ENCODE peak calls at places on chromosome 17, in seven cellular contexts. One of them, this sample, is unnamed.

GRCh38 chr17:14019186-14019956 is 49.9 kb upstream of the COX10 start:
- DNase-seq in DND-41: no peak
- DNase-seq in activated CD8-positive, alpha-beta T cell treated with anti-CD3 and anti-CD28 coated beads for 36 hours: peak
- DNase-seq in GM13976: no peak
- DNase-seq in IMR-90: peak
- DNase-seq in lower leg skin: no peak
- DNase-seq in fibroblast of lung: peak
- DNase-seq in this sample: no peak

GRCh38 chr17:45092932-45093430 is 31.9 kb downstream of the NMT1 start:
- DNase-seq in fibroblast of lung: peak
- DNase-seq in DND-41: no peak
- DNase-seq in IMR-90: peak
- DNase-seq in GM13976: no peak
- DNase-seq in activated CD8-positive, alpha-beta T cell treated with anti-CD3 and anti-CD28 coated beads for 36 hours: no peak
- DNase-seq in lower leg skin: peak
- DNase-seq in this sample: no peak

GRCh38 chr17:47959825-47960655 is 2.4 kb upstream of the PRR15L start:
- DNase-seq in fibroblast of lung: no peak
- DNase-seq in activated CD8-positive, alpha-beta T cell treated with anti-CD3 and anti-CD28 coated beads for 36 hours: no peak
- DNase-seq in GM13976: no peak
- DNase-seq in IMR-90: no peak
- DNase-seq in lower leg skin: no peak
- DNase-seq in DND-41: no peak
- DNase-seq in this sample: no peak

GRCh38 chr17:30524847-30525246 is 47.6 kb downstream of the GOSR1 start:
- DNase-seq in IMR-90: peak
- DNase-seq in fibroblast of lung: peak
- DNase-seq in DND-41: no peak
- DNase-seq in lower leg skin: no peak
- DNase-seq in activated CD8-positive, alpha-beta T cell treated with anti-CD3 and anti-CD28 coated beads for 36 hours: no peak
- DNase-seq in GM13976: no peak
- DNase-seq in this sample: no peak

GRCh38 chr17:40557531-40558299 is 7.6 kb downstream of the CCR7 start:
- DNase-seq in fibroblast of lung: no peak
- DNase-seq in activated CD8-positive, alpha-beta T cell treated with anti-CD3 and anti-CD28 coated beads for 36 hours: peak
- DNase-seq in DND-41: peak
- DNase-seq in IMR-90: no peak
- DNase-seq in lower leg skin: peak
- DNase-seq in GM13976: no peak
- DNase-seq in this sample: no peak

GRCh38 chr17:29930399-29931010 is 477 bp upstream of the SSH2 start:
- DNase-seq in DND-41: no peak
- DNase-seq in IMR-90: peak
- DNase-seq in lower leg skin: no peak
- DNase-seq in fibroblast of lung: no peak
- DNase-seq in activated CD8-positive, alpha-beta T cell treated with anti-CD3 and anti-CD28 coated beads for 36 hours: no peak
- DNase-seq in GM13976: no peak
- DNase-seq in this sample: no peak

GRCh38 chr17:16515933-16516332 is 23.9 kb upstream of the LRRC75A start:
- DNase-seq in DND-41: no peak
- DNase-seq in IMR-90: no peak
- DNase-seq in fibroblast of lung: no peak
- DNase-seq in lower leg skin: no peak
- DNase-seq in activated CD8-positive, alpha-beta T cell treated with anti-CD3 and anti-CD28 coated beads for 36 hours: no peak
- DNase-seq in GM13976: no peak
- DNase-seq in this sample: no peak

GRCh38 chr17:9239821-9240658 is 218.7 kb downstream of the NTN1 start:
- DNase-seq in IMR-90: peak
- DNase-seq in fibroblast of lung: peak
- DNase-seq in lower leg skin: peak
- DNase-seq in DND-41: peak
- DNase-seq in GM13976: peak
- DNase-seq in activated CD8-positive, alpha-beta T cell treated with anti-CD3 and anti-CD28 coated beads for 36 hours: peak
- DNase-seq in this sample: peak

GRCh38 chr17:44673893-44674292 is 15.7 kb downstream of the CCDC43 start:
- DNase-seq in activated CD8-positive, alpha-beta T cell treated with anti-CD3 and anti-CD28 coated beads for 36 hours: no peak
- DNase-seq in fibroblast of lung: no peak
- DNase-seq in GM13976: no peak
- DNase-seq in DND-41: no peak
- DNase-seq in IMR-90: peak
- DNase-seq in lower leg skin: no peak
- DNase-seq in this sample: no peak

GRCh38 chr17:7523033-7523432 is 25.8 kb upstream of the TNFSF12 start:
- DNase-seq in GM13976: peak
- DNase-seq in activated CD8-positive, alpha-beta T cell treated with anti-CD3 and anti-CD28 coated beads for 36 hours: peak
- DNase-seq in IMR-90: no peak
- DNase-seq in lower leg skin: no peak
- DNase-seq in fibroblast of lung: no peak
- DNase-seq in DND-41: peak
- DNase-seq in this sample: no peak

GRCh38 chr17:40623419-40624217 is 24.0 kb downstream of the SMARCE1 start:
- DNase-seq in DND-41: no peak
- DNase-seq in IMR-90: no peak
- DNase-seq in fibroblast of lung: no peak
- DNase-seq in activated CD8-positive, alpha-beta T cell treated with anti-CD3 and anti-CD28 coated beads for 36 hours: no peak
- DNase-seq in GM13976: no peak
- DNase-seq in lower leg skin: no peak
- DNase-seq in this sample: no peak

GRCh38 chr17:54626146-54626703 is 274.4 kb upstream of the TOM1L1 start:
- DNase-seq in activated CD8-positive, alpha-beta T cell treated with anti-CD3 and anti-CD28 coated beads for 36 hours: no peak
- DNase-seq in DND-41: no peak
- DNase-seq in lower leg skin: no peak
- DNase-seq in IMR-90: no peak
- DNase-seq in GM13976: no peak
- DNase-seq in fibroblast of lung: no peak
- DNase-seq in this sample: no peak

GRCh38 chr17:57900991-57901743 is 51.3 kb upstream of the MRPS23 start:
- DNase-seq in activated CD8-positive, alpha-beta T cell treated with anti-CD3 and anti-CD28 coated beads for 36 hours: no peak
- DNase-seq in lower leg skin: no peak
- DNase-seq in DND-41: no peak
- DNase-seq in GM13976: no peak
- DNase-seq in fibroblast of lung: no peak
- DNase-seq in IMR-90: no peak
- DNase-seq in this sample: no peak

GRCh38 chr17:41910701-41911391 is 7.9 kb downstream of the ACLY start:
- DNase-seq in GM13976: no peak
- DNase-seq in activated CD8-positive, alpha-beta T cell treated with anti-CD3 and anti-CD28 coated beads for 36 hours: no peak
- DNase-seq in fibroblast of lung: peak
- DNase-seq in IMR-90: peak
- DNase-seq in DND-41: no peak
- DNase-seq in lower leg skin: no peak
- DNase-seq in this sample: no peak

GRCh38 chr17:3659541-3660111 is 8.8 kb downstream of the TAX1BP3 start:
- DNase-seq in activated CD8-positive, alpha-beta T cell treated with anti-CD3 and anti-CD28 coated beads for 36 hours: no peak
- DNase-seq in lower leg skin: peak
- DNase-seq in GM13976: no peak
- DNase-seq in IMR-90: peak
- DNase-seq in DND-41: no peak
- DNase-seq in fibroblast of lung: peak
- DNase-seq in this sample: no peak

GRCh38 chr17:73650147-73650546 is 5.9 kb upstream of the SDK2 start:
- DNase-seq in fibroblast of lung: no peak
- DNase-seq in IMR-90: no peak
- DNase-seq in GM13976: no peak
- DNase-seq in DND-41: no peak
- DNase-seq in activated CD8-positive, alpha-beta T cell treated with anti-CD3 and anti-CD28 coated beads for 36 hours: peak
- DNase-seq in lower leg skin: peak
- DNase-seq in this sample: no peak
- TF ChIP-seq CTCF in fibroblast of lung: no peak
- TF ChIP-seq CTCF in IMR-90: no peak
- TF ChIP-seq CTCF in GM13976: no peak
- TF ChIP-seq CTCF in DND-41: peak
- TF ChIP-seq CTCF in activated CD8-positive, alpha-beta T cell treated with anti-CD3 and anti-CD28 coated beads for 36 hours: no peak
- TF ChIP-seq CTCF in lower leg skin: no peak
- TF ChIP-seq CTCF in this sample: no peak

GRCh38 chr17:37438141-37438540 is 31.5 kb downstream of the TADA2A start:
- DNase-seq in fibroblast of lung: no peak
- DNase-seq in GM13976: no peak
- DNase-seq in activated CD8-positive, alpha-beta T cell treated with anti-CD3 and anti-CD28 coated beads for 36 hours: no peak
- DNase-seq in DND-41: no peak
- DNase-seq in IMR-90: no peak
- DNase-seq in lower leg skin: no peak
- DNase-seq in this sample: no peak
- TF ChIP-seq CTCF in fibroblast of lung: no peak
- TF ChIP-seq CTCF in GM13976: no peak
- TF ChIP-seq CTCF in activated CD8-positive, alpha-beta T cell treated with anti-CD3 and anti-CD28 coated beads for 36 hours: no peak
- TF ChIP-seq CTCF in DND-41: peak
- TF ChIP-seq CTCF in IMR-90: peak
- TF ChIP-seq CTCF in lower leg skin: no peak
- TF ChIP-seq CTCF in this sample: no peak

GRCh38 chr17:36598951-36599401 is 2.4 kb upstream of the MRM1 start:
- DNase-seq in lower leg skin: peak
- DNase-seq in GM13976: no peak
- DNase-seq in DND-41: no peak
- DNase-seq in activated CD8-positive, alpha-beta T cell treated with anti-CD3 and anti-CD28 coated beads for 36 hours: no peak
- DNase-seq in IMR-90: no peak
- DNase-seq in fibroblast of lung: no peak
- DNase-seq in this sample: no peak

GRCh38 chr17:36597229-36597628 is 4.2 kb upstream of the MRM1 start:
- DNase-seq in IMR-90: no peak
- DNase-seq in GM13976: no peak
- DNase-seq in fibroblast of lung: no peak
- DNase-seq in DND-41: no peak
- DNase-seq in lower leg skin: peak
- DNase-seq in activated CD8-positive, alpha-beta T cell treated with anti-CD3 and anti-CD28 coated beads for 36 hours: no peak
- DNase-seq in this sample: no peak

GRCh38 chr17:36600477-36600876 is 906 bp upstream of the MRM1 start:
- DNase-seq in activated CD8-positive, alpha-beta T cell treated with anti-CD3 and anti-CD28 coated beads for 36 hours: no peak
- DNase-seq in GM13976: no peak
- DNase-seq in fibroblast of lung: no peak
- DNase-seq in IMR-90: no peak
- DNase-seq in lower leg skin: peak
- DNase-seq in DND-41: no peak
- DNase-seq in this sample: no peak

GRCh38 chr17:36599546-36600250 is 1.7 kb upstream of the MRM1 start:
- DNase-seq in fibroblast of lung: no peak
- DNase-seq in lower leg skin: peak
- DNase-seq in DND-41: no peak
- DNase-seq in activated CD8-positive, alpha-beta T cell treated with anti-CD3 and anti-CD28 coated beads for 36 hours: no peak
- DNase-seq in GM13976: no peak
- DNase-seq in IMR-90: no peak
- DNase-seq in this sample: no peak

DNA sequence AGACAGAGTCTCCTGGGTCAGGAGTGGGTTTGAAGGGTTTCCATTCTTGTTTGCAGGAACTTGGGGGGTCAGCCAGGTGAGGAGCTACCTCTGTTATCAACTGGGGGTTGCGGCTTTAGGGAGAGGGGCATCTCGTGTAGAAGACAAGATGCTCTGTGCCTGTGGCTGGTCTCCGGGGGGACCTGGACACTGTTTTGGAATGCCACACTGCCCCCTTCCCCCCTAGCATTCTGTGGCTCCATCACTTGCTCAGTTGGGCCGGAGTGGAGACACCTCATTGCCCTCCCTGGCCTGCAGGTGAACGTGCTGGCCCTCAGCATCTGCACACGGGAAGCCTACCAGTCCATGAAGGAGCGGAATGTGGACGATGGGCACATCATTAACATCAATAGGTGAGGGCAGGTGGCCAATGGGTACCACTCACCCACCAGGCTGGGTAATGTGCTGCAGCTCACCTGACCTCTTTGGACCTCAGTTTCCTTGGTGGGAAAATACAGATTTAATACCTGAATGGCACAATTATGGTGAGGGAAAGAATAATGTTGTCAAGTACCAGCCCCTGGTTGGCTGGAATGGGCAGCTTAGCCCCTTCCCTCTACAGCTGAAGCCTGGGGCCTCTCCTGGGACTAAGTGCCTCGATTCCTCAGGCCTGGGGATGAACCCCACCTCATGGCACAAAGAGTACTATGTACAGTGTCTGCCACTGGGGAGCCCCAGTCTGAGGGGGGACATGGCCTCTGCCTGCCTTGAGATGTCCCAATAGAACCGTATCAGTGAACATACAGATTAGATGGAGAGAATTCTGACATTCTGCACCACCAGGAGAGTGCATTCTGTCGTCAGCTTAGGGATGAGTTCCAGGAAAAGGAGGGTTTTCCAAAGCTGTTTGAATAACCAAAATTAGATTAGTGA is 3.3 kb upstream of the MRM1 start:
- DNase-seq in activated CD8-positive, alpha-beta T cell treated with anti-CD3 and anti-CD28 coated beads for 36 hours: no peak
- DNase-seq in fibroblast of lung: no peak
- DNase-seq in DND-41: no peak
- DNase-seq in lower leg skin: peak
- DNase-seq in IMR-90: no peak
- DNase-seq in GM13976: peak
- DNase-seq in this sample: no peak
- TF ChIP-seq CTCF in activated CD8-positive, alpha-beta T cell treated with anti-CD3 and anti-CD28 coated beads for 36 hours: no peak
- TF ChIP-seq CTCF in fibroblast of lung: no peak
- TF ChIP-seq CTCF in DND-41: no peak
- TF ChIP-seq CTCF in lower leg skin: no peak
- TF ChIP-seq CTCF in IMR-90: no peak
- TF ChIP-seq CTCF in GM13976: no peak
- TF ChIP-seq CTCF in this sample: no peak

DNA sequence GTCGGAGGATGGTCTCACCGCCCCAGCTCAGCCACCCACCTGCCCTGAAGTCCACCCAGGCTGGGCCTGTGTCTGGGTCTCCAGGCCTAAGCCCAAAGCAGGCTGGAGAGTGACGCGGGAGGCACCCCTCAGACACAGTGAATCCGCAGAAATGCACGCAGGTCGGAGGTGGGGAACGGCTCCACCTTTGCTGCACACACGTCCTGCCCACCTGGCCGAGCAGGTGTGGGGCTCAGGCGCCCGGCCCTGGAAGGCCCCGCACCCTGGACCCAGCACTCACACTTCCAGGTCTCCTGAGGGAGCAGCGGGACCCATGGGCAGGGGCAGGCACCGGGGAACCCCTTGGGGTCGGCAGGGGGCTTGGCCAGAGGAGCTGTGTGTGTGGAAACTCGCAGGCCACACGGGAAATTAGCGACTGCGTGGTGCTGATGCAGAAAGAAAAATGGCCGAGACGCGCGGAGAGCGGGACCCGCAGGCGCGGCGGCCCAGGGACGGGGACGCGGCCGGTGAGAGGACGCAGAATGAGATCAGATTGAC is 10.7 kb downstream of the CYBC1 start:
- DNase-seq in lower leg skin: no peak
- DNase-seq in GM13976: no peak
- DNase-seq in activated CD8-positive, alpha-beta T cell treated with anti-CD3 and anti-CD28 coated beads for 36 hours: no peak
- DNase-seq in IMR-90: no peak
- DNase-seq in fibroblast of lung: no peak
- DNase-seq in DND-41: no peak
- DNase-seq in this sample: no peak
- TF ChIP-seq CTCF in lower leg skin: no peak
- TF ChIP-seq CTCF in GM13976: no peak
- TF ChIP-seq CTCF in activated CD8-positive, alpha-beta T cell treated with anti-CD3 and anti-CD28 coated beads for 36 hours: no peak
- TF ChIP-seq CTCF in IMR-90: no peak
- TF ChIP-seq CTCF in fibroblast of lung: no peak
- TF ChIP-seq CTCF in DND-41: no peak
- TF ChIP-seq CTCF in this sample: no peak

GRCh38 chr17:75978938-75979704 is at the start of the genes ACOX1 and TEN1:
- DNase-seq in DND-41: peak
- DNase-seq in GM13976: peak
- DNase-seq in IMR-90: peak
- DNase-seq in lower leg skin: peak
- DNase-seq in fibroblast of lung: peak
- DNase-seq in activated CD8-positive, alpha-beta T cell treated with anti-CD3 and anti-CD28 coated beads for 36 hours: peak
- DNase-seq in this sample: peak
- TF ChIP-seq CTCF in DND-41: no peak
- TF ChIP-seq CTCF in GM13976: peak
- TF ChIP-seq CTCF in IMR-90: peak
- TF ChIP-seq CTCF in lower leg skin: no peak
- TF ChIP-seq CTCF in fibroblast of lung: no peak
- TF ChIP-seq CTCF in activated CD8-positive, alpha-beta T cell treated with anti-CD3 and anti-CD28 coated beads for 36 hours: peak
- TF ChIP-seq CTCF in this sample: peak